ENCODE peak calls at places on chromosomes 3 and 15, in six cellular contexts. One of them, this sample, is unnamed.

GRCh38 chr3:172520332-172520831 is 2.8 kb downstream of the TNFSF10 start:
- DNase-seq in upper lobe of right lung: no peak
- DNase-seq in heart right ventricle: no peak
- DNase-seq in fibroblast of villous mesenchyme: peak
- DNase-seq in BE2C: no peak
- DNase-seq in right cardiac atrium: no peak
- DNase-seq in this sample: no peak

GRCh38 chr3:113747719-113748046 is 848 bp downstream of the ATP6V1A start:
- DNase-seq in right cardiac atrium: no peak
- DNase-seq in upper lobe of right lung: no peak
- DNase-seq in fibroblast of villous mesenchyme: peak
- DNase-seq in heart right ventricle: no peak
- DNase-seq in BE2C: no peak
- DNase-seq in this sample: no peak

GRCh38 chr15:38853608-38854007 is 289.0 kb upstream of the RASGRP1 start:
- DNase-seq in upper lobe of right lung: no peak
- DNase-seq in fibroblast of villous mesenchyme: peak
- DNase-seq in right cardiac atrium: no peak
- DNase-seq in BE2C: peak
- DNase-seq in heart right ventricle: no peak
- DNase-seq in this sample: no peak

GRCh38 chr3:119297169-119297568 is 3.0 kb downstream of the ARHGAP31 start:
- DNase-seq in right cardiac atrium: peak
- DNase-seq in heart right ventricle: peak
- DNase-seq in fibroblast of villous mesenchyme: no peak
- DNase-seq in BE2C: no peak
- DNase-seq in upper lobe of right lung: no peak
- DNase-seq in this sample: no peak

GRCh38 chr15:29727871-29728270 is 94.4 kb downstream of the TJP1 start:
- DNase-seq in heart right ventricle: no peak
- DNase-seq in BE2C: no peak
- DNase-seq in right cardiac atrium: no peak
- DNase-seq in fibroblast of villous mesenchyme: no peak
- DNase-seq in upper lobe of right lung: no peak
- DNase-seq in this sample: no peak

GRCh38 chr3:24145981-24146822 is 201.1 kb downstream of the NR1D2 start:
- DNase-seq in right cardiac atrium: no peak
- DNase-seq in BE2C: no peak
- DNase-seq in fibroblast of villous mesenchyme: peak
- DNase-seq in upper lobe of right lung: no peak
- DNase-seq in heart right ventricle: no peak
- DNase-seq in this sample: no peak

GRCh38 chr3:137471130-137471529 is 293.0 kb upstream of the SOX14 start:
- DNase-seq in BE2C: no peak
- DNase-seq in fibroblast of villous mesenchyme: no peak
- DNase-seq in right cardiac atrium: no peak
- DNase-seq in heart right ventricle: no peak
- DNase-seq in upper lobe of right lung: no peak
- DNase-seq in this sample: no peak

GRCh38 chr3:187628169-187628568 is 42.0 kb downstream of the SST start:
- DNase-seq in upper lobe of right lung: no peak
- DNase-seq in BE2C: no peak
- DNase-seq in heart right ventricle: no peak
- DNase-seq in right cardiac atrium: no peak
- DNase-seq in fibroblast of villous mesenchyme: no peak
- DNase-seq in this sample: no peak

GRCh38 chr15:68027388-68027787 is 26.7 kb upstream of the PIAS1 start:
- DNase-seq in heart right ventricle: no peak
- DNase-seq in upper lobe of right lung: no peak
- DNase-seq in BE2C: no peak
- DNase-seq in right cardiac atrium: no peak
- DNase-seq in fibroblast of villous mesenchyme: no peak
- DNase-seq in this sample: no peak
- H3K4me3 ChIP-seq in heart right ventricle: no peak
- H3K4me3 ChIP-seq in upper lobe of right lung: no peak
- H3K4me3 ChIP-seq in BE2C: no peak
- H3K4me3 ChIP-seq in right cardiac atrium: no peak
- H3K4me3 ChIP-seq in fibroblast of villous mesenchyme: no peak
- H3K4me3 ChIP-seq in this sample: no peak

GRCh38 chr3:71585891-71586809 is 2.6 kb upstream of the FOXP1 start:
- DNase-seq in fibroblast of villous mesenchyme: peak
- DNase-seq in upper lobe of right lung: no peak
- DNase-seq in BE2C: no peak
- DNase-seq in heart right ventricle: no peak
- DNase-seq in right cardiac atrium: no peak
- DNase-seq in this sample: no peak

GRCh38 chr3:71582612-71583568 is 638 bp downstream of the FOXP1 start:
- DNase-seq in fibroblast of villous mesenchyme: peak
- DNase-seq in upper lobe of right lung: peak
- DNase-seq in heart right ventricle: peak
- DNase-seq in right cardiac atrium: peak
- DNase-seq in BE2C: peak
- DNase-seq in this sample: peak

GRCh38 chr3:71585126-71585525 is 1.6 kb upstream of the FOXP1 start:
- DNase-seq in fibroblast of villous mesenchyme: no peak
- DNase-seq in upper lobe of right lung: no peak
- DNase-seq in right cardiac atrium: no peak
- DNase-seq in heart right ventricle: no peak
- DNase-seq in BE2C: no peak
- DNase-seq in this sample: no peak

GRCh38 chr3:71583569-71584215 is at the start of gene FOXP1:
- DNase-seq in fibroblast of villous mesenchyme: peak
- DNase-seq in heart right ventricle: peak
- DNase-seq in upper lobe of right lung: peak
- DNase-seq in right cardiac atrium: peak
- DNase-seq in BE2C: peak
- DNase-seq in this sample: peak

GRCh38 chr3:71584216-71585061 is 911 bp upstream of the FOXP1 start:
- DNase-seq in heart right ventricle: peak
- DNase-seq in upper lobe of right lung: peak
- DNase-seq in BE2C: peak
- DNase-seq in right cardiac atrium: peak
- DNase-seq in fibroblast of villous mesenchyme: peak
- DNase-seq in this sample: peak
- H3K4me3 ChIP-seq in heart right ventricle: peak
- H3K4me3 ChIP-seq in upper lobe of right lung: peak
- H3K4me3 ChIP-seq in BE2C: peak
- H3K4me3 ChIP-seq in right cardiac atrium: peak
- H3K4me3 ChIP-seq in fibroblast of villous mesenchyme: peak
- H3K4me3 ChIP-seq in this sample: peak

GRCh38 chr3:149263856-149264255 is 42.2 kb upstream of the CP start:
- DNase-seq in BE2C: no peak
- DNase-seq in fibroblast of villous mesenchyme: no peak
- DNase-seq in upper lobe of right lung: no peak
- DNase-seq in heart right ventricle: no peak
- DNase-seq in right cardiac atrium: no peak
- DNase-seq in this sample: no peak
- H3K4me3 ChIP-seq in BE2C: no peak
- H3K4me3 ChIP-seq in fibroblast of villous mesenchyme: no peak
- H3K4me3 ChIP-seq in upper lobe of right lung: no peak
- H3K4me3 ChIP-seq in heart right ventricle: no peak
- H3K4me3 ChIP-seq in right cardiac atrium: no peak
- H3K4me3 ChIP-seq in this sample: no peak

GRCh38 chr3:29363110-29363509 is 82.2 kb downstream of the RBMS3 start:
- DNase-seq in right cardiac atrium: no peak
- DNase-seq in BE2C: no peak
- DNase-seq in fibroblast of villous mesenchyme: peak
- DNase-seq in upper lobe of right lung: no peak
- DNase-seq in heart right ventricle: no peak
- DNase-seq in this sample: no peak
- H3K4me3 ChIP-seq in right cardiac atrium: no peak
- H3K4me3 ChIP-seq in BE2C: no peak
- H3K4me3 ChIP-seq in fibroblast of villous mesenchyme: no peak
- H3K4me3 ChIP-seq in upper lobe of right lung: no peak
- H3K4me3 ChIP-seq in heart right ventricle: no peak
- H3K4me3 ChIP-seq in this sample: no peak

DNA sequence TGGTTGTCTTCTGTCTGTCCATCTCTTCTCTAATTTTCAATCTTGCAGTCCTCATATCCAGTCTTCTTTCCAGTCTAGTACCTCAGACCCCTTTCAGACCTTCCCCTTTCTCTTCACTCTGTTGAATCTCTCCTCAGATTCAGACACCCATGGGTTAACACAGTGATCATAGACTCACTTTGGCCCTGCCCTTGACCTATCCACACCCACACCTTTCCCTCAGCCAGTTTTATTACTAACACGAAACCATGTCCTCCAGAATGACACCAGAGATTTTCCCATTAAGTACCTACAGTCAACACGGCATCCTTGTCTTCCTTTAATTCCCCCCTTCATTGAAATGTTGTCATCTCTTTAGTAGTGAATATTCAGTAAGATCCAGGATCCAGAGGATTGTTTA is 74.5 kb upstream of the UBE2E2 start:
- DNase-seq in BE2C: no peak
- DNase-seq in fibroblast of villous mesenchyme: no peak
- DNase-seq in right cardiac atrium: no peak
- DNase-seq in heart right ventricle: no peak
- DNase-seq in upper lobe of right lung: no peak
- DNase-seq in this sample: no peak
- H3K4me3 ChIP-seq in BE2C: no peak
- H3K4me3 ChIP-seq in fibroblast of villous mesenchyme: no peak
- H3K4me3 ChIP-seq in right cardiac atrium: no peak
- H3K4me3 ChIP-seq in heart right ventricle: no peak
- H3K4me3 ChIP-seq in upper lobe of right lung: no peak
- H3K4me3 ChIP-seq in this sample: peak

GRCh38 chr3:147408180-147409105 is 722 bp upstream of the ZIC1 start:
- DNase-seq in fibroblast of villous mesenchyme: no peak
- DNase-seq in right cardiac atrium: no peak
- DNase-seq in heart right ventricle: no peak
- DNase-seq in BE2C: no peak
- DNase-seq in upper lobe of right lung: no peak
- DNase-seq in this sample: no peak
- H3K4me3 ChIP-seq in fibroblast of villous mesenchyme: no peak
- H3K4me3 ChIP-seq in right cardiac atrium: peak
- H3K4me3 ChIP-seq in heart right ventricle: no peak
- H3K4me3 ChIP-seq in BE2C: no peak
- H3K4me3 ChIP-seq in upper lobe of right lung: no peak
- H3K4me3 ChIP-seq in this sample: peak